ENCODE peak calls at places on chromosomes 2 and 18, in ten cellular contexts. Q is GM23338; I is head of caudate nucleus; Y is pons; F is NCI-H82; N is activated T-cell treated with anti-CD3 and anti-CD28 coated beads, Interleukin-2, amount 50 U/mL, for 72 hours; P is activated CD4-positive, alpha-beta T cell treated with anti-CD3 and anti-CD28 coated beads, Interleukin-2, amount 50 U/mL, for 1 hour; T is neuronal stem cell; G is choroid plexus epithelial cell; L is heart left ventricle. A is an unnamed sample.

GRCh38 chr18:59605633-59606192 is 91.5 kb downstream of the CCBE1 start:
- DNase-seq in Q (no peak), F (no peak), N (no peak), L (no peak), G (peak), P (no peak), Y (no peak), I (no peak), T (no peak), A (no peak)

GRCh38 chr2:239110595-239111048 is 262.7 kb downstream of the TWIST2 start:
- DNase-seq in N (no peak), L (no peak), Y (no peak), Q (no peak), T (no peak), G (no peak), I (no peak), F (no peak), P (no peak), A (no peak)

GRCh38 chr2:231692847-231693246 is 15.5 kb upstream of the PTMA start:
- DNase-seq in P (no peak), Y (no peak), T (no peak), F (no peak), I (no peak), Q (no peak), N (no peak), L (no peak), G (no peak), A (no peak)

GRCh38 chr2:26086155-26086634 is 52.3 kb downstream of the RAB10 start:
- DNase-seq in T (no peak), G (peak), Q (no peak), L (no peak), Y (no peak), N (peak), P (no peak), F (no peak), I (no peak), A (no peak)

GRCh38 chr2:8671176-8671575 is 10.7 kb upstream of the ID2 start:
- DNase-seq in Y (no peak), Q (no peak), L (no peak), F (no peak), G (no peak), T (no peak), P (no peak), N (no peak), I (no peak), A (no peak)

GRCh38 chr18:75554112-75554511 is 126.6 kb upstream of the SMIM21 start:
- DNase-seq in F (no peak), G (no peak), P (no peak), I (no peak), T (no peak), Y (no peak), L (no peak), N (no peak), Q (peak), A (no peak)

GRCh38 chr2:201130524-201131186 is 14.7 kb downstream of the CFLAR start:
- DNase-seq in N (peak), F (no peak), Y (peak), I (no peak), P (no peak), L (peak), Q (peak), G (peak), T (no peak), A (no peak)

GRCh38 chr2:33395660-33396249 is 80.7 kb upstream of the RASGRP3 start:
- DNase-seq in I (peak), G (peak), N (peak), Y (peak), P (peak), L (peak), T (no peak), F (peak), Q (peak), A (no peak)

GRCh38 chr2:69366-70344 is 23.4 kb upstream of the FAM110C start:
- DNase-seq in F (no peak), Y (no peak), G (no peak), I (no peak), P (no peak), T (no peak), Q (peak), N (no peak), L (no peak), A (peak)

GRCh38 chr2:28400434-28400833 is 7.8 kb downstream of the FOSL2 start:
- DNase-seq in F (no peak), T (no peak), P (no peak), L (no peak), G (no peak), Y (no peak), I (no peak), Q (no peak), N (no peak), A (no peak)

GRCh38 chr2:158544998-158545397 is 88.2 kb downstream of the PKP4 start:
- DNase-seq in T (peak), N (no peak), G (no peak), Y (no peak), Q (no peak), P (no peak), I (no peak), F (no peak), L (no peak), A (no peak)

GRCh38 chr18:75081486-75081885 is 127.5 kb downstream of the PTGR3 start:
- DNase-seq in P (no peak), I (no peak), G (no peak), F (no peak), Q (no peak), L (no peak), N (no peak), Y (no peak), T (no peak), A (no peak)

GRCh38 chr2:74399785-74400184 is 19.7 kb upstream of the DCTN1 start:
- DNase-seq in Q (peak), I (no peak), G (peak), L (no peak), P (no peak), F (peak), T (no peak), Y (no peak), N (no peak), A (no peak)